ENCODE peak calls at places on chromosomes 16 and 17, in four cellular contexts. One of them, this sample, is unnamed.

GRCh38 chr17:38620551-38621277 is 15.0 kb upstream of the SRCIN1 start:
- DNase-seq in HCT116: no peak
- DNase-seq in K562: no peak
- DNase-seq in A549: no peak
- DNase-seq in this sample: no peak

GRCh38 chr17:15309793-15310192 is 31.6 kb downstream of the TEKT3 start:
- DNase-seq in HCT116: no peak
- DNase-seq in K562: no peak
- DNase-seq in A549: no peak
- DNase-seq in this sample: no peak

GRCh38 chr16:85652431-85653221 is 36.1 kb downstream of the GINS2 start:
- DNase-seq in HCT116: no peak
- DNase-seq in K562: peak
- DNase-seq in A549: peak
- DNase-seq in this sample: peak

GRCh38 chr16:57479422-57480126 is 6.7 kb downstream of the DOK4 start:
- DNase-seq in HCT116: no peak
- DNase-seq in K562: no peak
- DNase-seq in A549: no peak
- DNase-seq in this sample: no peak

GRCh38 chr17:48591435-48592077 is 1.5 kb upstream of the HOXB3 start:
- DNase-seq in HCT116: no peak
- DNase-seq in K562: no peak
- DNase-seq in A549: no peak
- DNase-seq in this sample: no peak

GRCh38 chr17:13346996-13347762 is 254.6 kb downstream of the HS3ST3A1 start:
- DNase-seq in HCT116: peak
- DNase-seq in K562: no peak
- DNase-seq in A549: no peak
- DNase-seq in this sample: no peak

GRCh38 chr17:19346351-19347255 is 15.9 kb downstream of the B9D1 start:
- DNase-seq in HCT116: peak
- DNase-seq in K562: peak
- DNase-seq in A549: peak
- DNase-seq in this sample: no peak

GRCh38 chr16:88856828-88857727 is at the start of the genes GALNS and TRAPPC2L:
- DNase-seq in HCT116: peak
- DNase-seq in K562: peak
- DNase-seq in A549: peak
- DNase-seq in this sample: peak

GRCh38 chr16:48901712-48902374 is 291.9 kb upstream of the N4BP1 start:
- DNase-seq in HCT116: peak
- DNase-seq in K562: no peak
- DNase-seq in A549: no peak
- DNase-seq in this sample: no peak

GRCh38 chr17:50947844-50948514 is 81.8 kb upstream of the TOB1 start:
- DNase-seq in HCT116: no peak
- DNase-seq in K562: peak
- DNase-seq in A549: no peak
- DNase-seq in this sample: peak

GRCh38 chr17:35129973-35130351 is 8.5 kb downstream of the FNDC8 start:
- DNase-seq in HCT116: no peak
- DNase-seq in K562: no peak
- DNase-seq in A549: no peak
- DNase-seq in this sample: no peak

GRCh38 chr16:88638323-88639230 is at the start of gene IL17C:
- DNase-seq in HCT116: no peak
- DNase-seq in K562: peak
- DNase-seq in A549: no peak
- DNase-seq in this sample: no peak

GRCh38 chr16:83685615-83686165 is 122.1 kb upstream of the HSBP1 start:
- DNase-seq in HCT116: no peak
- DNase-seq in K562: no peak
- DNase-seq in A549: no peak
- DNase-seq in this sample: no peak

GRCh38 chr16:1496464-1496863 is 3.3 kb downstream of the TELO2 start:
- DNase-seq in HCT116: no peak
- DNase-seq in K562: peak
- DNase-seq in A549: no peak
- DNase-seq in this sample: no peak

GRCh38 chr17:18318771-18319450 is 3.8 kb downstream of the SMCR8 start:
- DNase-seq in HCT116: no peak
- DNase-seq in K562: no peak
- DNase-seq in A549: no peak
- DNase-seq in this sample: no peak

GRCh38 chr16:73048292-73049050 is 543 bp upstream of the ZFHX3 start:
- DNase-seq in HCT116: no peak
- DNase-seq in K562: no peak
- DNase-seq in A549: no peak
- DNase-seq in this sample: no peak

GRCh38 chr16:3589001-3589400 is 11.8 kb upstream of the NLRC3 start:
- DNase-seq in HCT116: no peak
- DNase-seq in K562: no peak
- DNase-seq in A549: no peak
- DNase-seq in this sample: no peak

GRCh38 chr17:7475764-7476422 is 3.5 kb downstream of the ZBTB4 start:
- DNase-seq in HCT116: no peak
- DNase-seq in K562: no peak
- DNase-seq in A549: no peak
- DNase-seq in this sample: no peak

GRCh38 chr17:56099649-56100048 is 53.6 kb upstream of the ANKFN1 start:
- DNase-seq in HCT116: no peak
- DNase-seq in K562: no peak
- DNase-seq in A549: no peak
- DNase-seq in this sample: no peak

GRCh38 chr16:14180431-14181059 is 109.4 kb downstream of the MRTFB start:
- DNase-seq in HCT116: no peak
- DNase-seq in K562: no peak
- DNase-seq in A549: no peak
- DNase-seq in this sample: no peak

GRCh38 chr17:41724476-41725030 is 9.9 kb downstream of the HAP1 start:
- DNase-seq in HCT116: no peak
- DNase-seq in K562: no peak
- DNase-seq in A549: no peak
- DNase-seq in this sample: no peak

GRCh38 chr17:77489898-77490265 is 349.1 kb downstream of the SEC14L1 start:
- DNase-seq in HCT116: no peak
- DNase-seq in K562: no peak
- DNase-seq in A549: no peak
- DNase-seq in this sample: no peak

GRCh38 chr16:46843898-46844642 is 13.1 kb upstream of the C16orf87 start:
- DNase-seq in HCT116: no peak
- DNase-seq in K562: no peak
- DNase-seq in A549: no peak
- DNase-seq in this sample: no peak

GRCh38 chr17:64574646-64575045 is 67.9 kb downstream of the CEP95 start:
- DNase-seq in HCT116: no peak
- DNase-seq in K562: no peak
- DNase-seq in A549: no peak
- DNase-seq in this sample: no peak

GRCh38 chr17:42016411-42016831 is 818 bp downstream of the DNAJC7 start:
- DNase-seq in HCT116: no peak
- DNase-seq in K562: peak
- DNase-seq in A549: no peak
- DNase-seq in this sample: no peak

GRCh38 chr16:86668136-86668535 is 89.8 kb downstream of the FOXL1 start:
- DNase-seq in HCT116: peak
- DNase-seq in K562: no peak
- DNase-seq in A549: no peak
- DNase-seq in this sample: no peak

GRCh38 chr16:9567674-9568073 is 476.2 kb downstream of the HAPSTR1 start:
- DNase-seq in HCT116: no peak
- DNase-seq in K562: no peak
- DNase-seq in A549: no peak
- DNase-seq in this sample: no peak

GRCh38 chr16:397736-398332 is 835 bp downstream of the NME4 start:
- DNase-seq in HCT116: peak
- DNase-seq in K562: no peak
- DNase-seq in A549: peak
- DNase-seq in this sample: no peak

GRCh38 chr16:83898463-83899271 is at the start of gene MLYCD:
- DNase-seq in HCT116: peak
- DNase-seq in K562: peak
- DNase-seq in A549: peak
- DNase-seq in this sample: peak

GRCh38 chr16:89623511-89624232 is 10.2 kb downstream of the DPEP1 start:
- DNase-seq in HCT116: no peak
- DNase-seq in K562: no peak
- DNase-seq in A549: no peak
- DNase-seq in this sample: no peak

GRCh38 chr16:4517812-4518211 is 20.8 kb downstream of the CDIP1 start:
- DNase-seq in HCT116: no peak
- DNase-seq in K562: peak
- DNase-seq in A549: peak
- DNase-seq in this sample: peak

GRCh38 chr17:14813649-14814048 is 451.5 kb downstream of the PMP22 start:
- DNase-seq in HCT116: no peak
- DNase-seq in K562: peak
- DNase-seq in A549: no peak
- DNase-seq in this sample: no peak

GRCh38 chr17:32142038-32142856 is at the start of gene RHOT1:
- DNase-seq in HCT116: peak
- DNase-seq in K562: peak
- DNase-seq in A549: peak
- DNase-seq in this sample: peak

GRCh38 chr16:26595199-26595598 is 471.5 kb upstream of the C16orf82 start:
- DNase-seq in HCT116: no peak
- DNase-seq in K562: no peak
- DNase-seq in A549: no peak
- DNase-seq in this sample: no peak

GRCh38 chr17:56870163-56870651 is 36.3 kb downstream of the DGKE start:
- DNase-seq in HCT116: no peak
- DNase-seq in K562: no peak
- DNase-seq in A549: no peak
- DNase-seq in this sample: no peak

GRCh38 chr17:63443053-63443452 is 3.1 kb downstream of the CYB561 start:
- DNase-seq in HCT116: no peak
- DNase-seq in K562: no peak
- DNase-seq in A549: no peak
- DNase-seq in this sample: no peak

GRCh38 chr17:63440770-63441335 is 5.3 kb downstream of the CYB561 start:
- DNase-seq in HCT116: no peak
- DNase-seq in K562: no peak
- DNase-seq in A549: no peak
- DNase-seq in this sample: no peak

GRCh38 chr17:63441654-63442053 is 4.5 kb downstream of the CYB561 start:
- DNase-seq in HCT116: no peak
- DNase-seq in K562: no peak
- DNase-seq in A549: no peak
- DNase-seq in this sample: no peak

GRCh38 chr17:63442549-63443035 is 3.5 kb downstream of the CYB561 start:
- DNase-seq in HCT116: no peak
- DNase-seq in K562: peak
- DNase-seq in A549: no peak
- DNase-seq in this sample: no peak

GRCh38 chr17:63442074-63442473 is 4.0 kb downstream of the CYB561 start:
- DNase-seq in HCT116: no peak
- DNase-seq in K562: no peak
- DNase-seq in A549: no peak
- DNase-seq in this sample: no peak
- H3K27ac ChIP-seq in HCT116: no peak
- H3K27ac ChIP-seq in K562: peak
- H3K27ac ChIP-seq in A549: no peak
- H3K27ac ChIP-seq in this sample: no peak

GRCh38 chr17:36545465-36546417 is 1.0 kb downstream of the GGNBP2 start:
- DNase-seq in HCT116: peak
- DNase-seq in K562: peak
- DNase-seq in A549: peak
- DNase-seq in this sample: peak
- TF ChIP-seq REST in HCT116: no peak
- TF ChIP-seq REST in K562: peak
- TF ChIP-seq REST in A549: peak
- TF ChIP-seq REST in this sample: no peak

GRCh38 chr16:30691907-30692306 is 7.1 kb upstream of the SRCAP start:
- DNase-seq in HCT116: no peak
- DNase-seq in K562: peak
- DNase-seq in A549: no peak
- DNase-seq in this sample: no peak
- H3K4me3 ChIP-seq in HCT116: no peak
- H3K4me3 ChIP-seq in K562: no peak
- H3K4me3 ChIP-seq in A549: no peak
- H3K4me3 ChIP-seq in this sample: no peak

GRCh38 chr16:21037736-21038135 is 112.9 kb downstream of the DNAH3 start:
- DNase-seq in HCT116: no peak
- DNase-seq in K562: no peak
- DNase-seq in A549: no peak
- DNase-seq in this sample: no peak
- H3K27ac ChIP-seq in HCT116: no peak
- H3K27ac ChIP-seq in K562: no peak
- H3K27ac ChIP-seq in A549: no peak
- H3K27ac ChIP-seq in this sample: no peak

GRCh38 chr16:78284957-78285434 is 185.5 kb downstream of the WWOX start:
- DNase-seq in HCT116: no peak
- DNase-seq in K562: no peak
- DNase-seq in A549: no peak
- DNase-seq in this sample: no peak
- TF ChIP-seq REST in HCT116: no peak
- TF ChIP-seq REST in K562: no peak
- TF ChIP-seq REST in A549: no peak
- TF ChIP-seq REST in this sample: no peak

GRCh38 chr17:17204041-17204591 is 2.0 kb downstream of the PLD6 start:
- DNase-seq in HCT116: no peak
- DNase-seq in K562: no peak
- DNase-seq in A549: no peak
- DNase-seq in this sample: peak

GRCh38 chr17:17206149-17206912 is at the start of gene PLD6:
- DNase-seq in HCT116: peak
- DNase-seq in K562: peak
- DNase-seq in A549: peak
- DNase-seq in this sample: peak

GRCh38 chr17:17205368-17206148 is 575 bp downstream of the PLD6 start:
- DNase-seq in HCT116: peak
- DNase-seq in K562: peak
- DNase-seq in A549: peak
- DNase-seq in this sample: peak

GRCh38 chr17:17203173-17203730 is 2.9 kb downstream of the PLD6 start:
- DNase-seq in HCT116: no peak
- DNase-seq in K562: no peak
- DNase-seq in A549: no peak
- DNase-seq in this sample: no peak

DNA sequence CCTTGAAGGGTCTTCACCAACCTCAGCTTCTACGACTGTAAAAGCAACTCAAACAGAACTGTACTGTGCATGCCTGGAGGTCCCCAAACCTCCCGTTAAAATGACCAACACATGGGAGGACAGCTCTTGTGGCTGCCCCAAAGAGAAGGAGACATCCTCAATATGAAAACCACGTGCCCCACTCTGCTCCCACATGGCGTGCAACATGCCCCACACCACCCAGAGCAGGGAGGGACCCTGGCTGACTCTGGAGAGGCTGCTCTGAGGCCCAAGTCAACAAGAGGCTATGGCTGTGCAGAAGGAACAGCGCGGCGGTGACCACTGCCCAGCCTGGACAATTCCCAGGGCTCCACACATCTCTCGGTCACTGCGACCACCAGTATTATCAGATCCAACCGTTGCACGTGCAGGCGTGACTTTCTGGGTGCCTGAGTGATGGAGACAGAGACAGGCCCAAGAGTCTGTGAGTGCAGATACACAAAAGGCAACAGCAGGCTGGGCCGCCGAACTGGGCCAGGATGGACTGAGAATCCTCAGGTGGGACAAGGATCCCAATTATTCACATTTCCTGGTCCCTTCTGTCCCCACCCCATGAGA is 1.4 kb downstream of the PLD6 start:
- DNase-seq in HCT116: no peak
- DNase-seq in K562: no peak
- DNase-seq in A549: no peak
- DNase-seq in this sample: peak
- H3K4me3 ChIP-seq in HCT116: peak
- H3K4me3 ChIP-seq in K562: peak
- H3K4me3 ChIP-seq in A549: peak
- H3K4me3 ChIP-seq in this sample: peak